ENCODE peak calls at places on chromosomes 4 and X, in six cellular contexts. G, S, Y, U, F and I are unnamed samples.

GRCh38 chrX:24479924-24480722 is 15.0 kb downstream of the PDK3 start:
- ATAC-seq in G (peak; percentile 96), S (peak; percentile 96), Y (peak; percentile 70), U (peak; percentile 98), F (peak; percentile 95), I (peak; percentile 78)

GRCh38 chrX:3962511-3963350 is 249.3 kb upstream of the PRKX start:
- ATAC-seq in G (no peak), S (no peak), Y (no peak), U (no peak), F (no peak), I (no peak)

GRCh38 chrX:140502491-140503229 is 2.2 kb downstream of the SOX3 start:
- ATAC-seq in G (no peak), S (no peak), Y (no peak), U (no peak), F (no peak), I (no peak)

GRCh38 chr4:183342541-183343533 is 20.6 kb upstream of the CLDN24 start:
- ATAC-seq in G (peak; percentile 59), S (no peak), Y (peak; percentile 61), U (peak; percentile 55), F (peak; percentile 55), I (peak; percentile 21)

GRCh38 chr4:139951051-139951450 is 202.9 kb downstream of the MAML3 start:
- ATAC-seq in G (peak; percentile 84), S (peak; percentile 64), Y (peak; percentile 49), U (peak; percentile 85), F (peak; percentile 47), I (peak; percentile 48)

GRCh38 chrX:102659790-102660757 is 8.8 kb downstream of the GPRASP1 start:
- ATAC-seq in G (peak; percentile 95), S (peak; percentile 99), Y (peak; percentile 99), U (peak; percentile 98), F (peak; percentile 96), I (peak; percentile 89)

GRCh38 chrX:24229967-24230366 is 80.4 kb downstream of the ZFX start:
- ATAC-seq in G (no peak), S (no peak), Y (peak; percentile 82), U (no peak), F (no peak), I (no peak)

GRCh38 chrX:11663875-11664210 is 1.9 kb downstream of the ARHGAP6 start:
- ATAC-seq in G (no peak), S (no peak), Y (no peak), U (no peak), F (no peak), I (no peak)

GRCh38 chrX:77743720-77744119 is 42.3 kb downstream of the ATRX start:
- ATAC-seq in G (no peak), S (no peak), Y (no peak), U (no peak), F (no peak), I (no peak)

GRCh38 chrX:47456080-47456479 is 26.9 kb downstream of the ZNF41 start:
- ATAC-seq in G (no peak), S (no peak), Y (peak; percentile 50), U (no peak), F (no peak), I (no peak)

GRCh38 chrX:110531873-110532272 is 173.2 kb downstream of the RTL9 start:
- ATAC-seq in G (no peak), S (no peak), Y (peak; percentile 89), U (no peak), F (no peak), I (no peak)

GRCh38 chrX:22056235-22056634 is 24.1 kb downstream of the PHEX start:
- ATAC-seq in G (no peak), S (no peak), Y (no peak), U (no peak), F (no peak), I (peak; percentile 76)

GRCh38 chr4:41693629-41694028 is 54.9 kb downstream of the PHOX2B start:
- ATAC-seq in G (no peak), S (no peak), Y (no peak), U (no peak), F (no peak), I (no peak)

GRCh38 chr4:87657525-87657924 is 7.4 kb downstream of the DMP1 start:
- ATAC-seq in G (no peak), S (no peak), Y (peak; percentile 26), U (no peak), F (no peak), I (no peak)

GRCh38 chr4:151049430-151049884 is 34.4 kb upstream of the LRBA start:
- ATAC-seq in G (no peak), S (no peak), Y (no peak), U (no peak), F (no peak), I (no peak)

GRCh38 chr4:113419631-113420030 is 341.9 kb downstream of the CAMK2D start:
- ATAC-seq in G (no peak), S (no peak), Y (no peak), U (no peak), F (no peak), I (no peak)

GRCh38 chr4:38562751-38563198 is 101.2 kb upstream of the KLF3 start:
- ATAC-seq in G (no peak), S (no peak), Y (peak; percentile 88), U (no peak), F (peak; percentile 63), I (peak; percentile 89)

GRCh38 chr4:182585321-182585720 is 331.9 kb downstream of the DCTD start:
- ATAC-seq in G (no peak), S (no peak), Y (no peak), U (no peak), F (no peak), I (no peak)

GRCh38 chr4:124806403-124806802 is 93.9 kb upstream of the ANKRD50 start:
- ATAC-seq in G (no peak), S (no peak), Y (no peak), U (peak; percentile 34), F (no peak), I (no peak)

GRCh38 chrX:24334473-24334872 is 20.6 kb upstream of the SUPT20HL2 start:
- ATAC-seq in G (no peak), S (no peak), Y (no peak), U (no peak), F (no peak), I (peak; percentile 55)

GRCh38 chrX:65596270-65596669 is 61.7 kb upstream of the LAS1L start:
- ATAC-seq in G (peak; percentile 81), S (peak; percentile 75), Y (peak; percentile 68), U (peak; percentile 76), F (no peak), I (peak; percentile 52)

GRCh38 chr4:80153800-80154546 is 43.3 kb upstream of the PRDM8 start:
- ATAC-seq in G (no peak), S (peak; percentile 27), Y (no peak), U (peak; percentile 96), F (no peak), I (no peak)

GRCh38 chr4:38003628-38004027 is 43.4 kb downstream of the PTTG2 start:
- ATAC-seq in G (no peak), S (no peak), Y (no peak), U (no peak), F (no peak), I (no peak)

GRCh38 chr4:119010909-119011606 is 122.4 kb downstream of the SYNPO2 start:
- ATAC-seq in G (no peak), S (no peak), Y (peak; percentile 79), U (no peak), F (peak; percentile 80), I (no peak)

GRCh38 chrX:103153661-103154060 is 60.7 kb upstream of the NXF3 start:
- ATAC-seq in G (no peak), S (no peak), Y (no peak), U (no peak), F (no peak), I (no peak)

GRCh38 chr4:101229116-101229515 is 118.2 kb downstream of the PPP3CA start:
- ATAC-seq in G (no peak), S (no peak), Y (no peak), U (no peak), F (no peak), I (no peak)

GRCh38 chrX:38008658-38009057 is 2.3 kb downstream of the SYTL5 start:
- ATAC-seq in G (no peak), S (no peak), Y (no peak), U (no peak), F (no peak), I (peak; percentile 25)